ENCODE peak calls at places on chromosomes 7 and 10, in ten cellular contexts. Y is AG08395; K is astrocyte of the spinal cord; H is RCC 7860; O is IMR-90; P is NCI-H1105; L is psoas muscle; M is CD4-positive, alpha-beta T cell; Z is mucosa of gallbladder; W is C1 segment of cervical spinal cord. U is an unnamed sample.

GRCh38 chr10:76577455-76577854 is 1060.2 kb downstream of the KCNMA1 start:
- DNase-seq in Z (no peak), O (no peak), M (no peak), W (no peak), K (no peak), P (no peak), Y (no peak), L (no peak), H (no peak), U (no peak)

GRCh38 chr10:90885176-90885575 is 13.4 kb downstream of the RPP30 start:
- DNase-seq in Y (peak; percentile 68), L (no peak), Z (no peak), M (no peak), P (no peak), K (peak; percentile 70), H (no peak), O (peak; percentile 85), W (no peak), U (no peak)

GRCh38 chr10:79133386-79133785 is 64.6 kb downstream of the ZMIZ1 start:
- DNase-seq in O (no peak), L (no peak), H (no peak), M (no peak), Y (no peak), K (no peak), P (no peak), W (no peak), Z (no peak), U (no peak)

GRCh38 chr7:64314493-64315020 is 796 bp downstream of the ZNF736 start:
- DNase-seq in O (no peak), H (no peak), Z (no peak), L (no peak), M (no peak), P (no peak), W (no peak), K (no peak), Y (no peak), U (no peak)

GRCh38 chr10:1652151-1652550 is 85.2 kb downstream of the ADARB2 start:
- DNase-seq in O (no peak), K (no peak), W (no peak), Z (no peak), Y (no peak), H (no peak), M (no peak), P (no peak), L (no peak), U (no peak)

GRCh38 chr7:79806161-79806734 is 328.4 kb upstream of the GNAI1 start:
- DNase-seq in L (no peak), W (no peak), K (peak; percentile 26), O (peak; percentile 42), P (no peak), Z (no peak), H (no peak), Y (peak; percentile 10), M (no peak), U (no peak)

GRCh38 chr10:127919418-127920191 is 12.7 kb downstream of the PTPRE start:
- DNase-seq in Z (no peak), O (peak; percentile 37), L (no peak), M (no peak), Y (peak; percentile 79), W (no peak), K (peak; percentile 77), H (peak; percentile 81), P (no peak), U (no peak)

GRCh38 chr7:1407883-1408282 is 51.4 kb downstream of the MICALL2 start:
- DNase-seq in H (no peak), O (no peak), L (no peak), Y (no peak), K (no peak), M (no peak), Z (no peak), P (peak; percentile 61), W (no peak), U (no peak)

GRCh38 chr10:69731184-69731583 is 70.5 kb upstream of the COL13A1 start:
- DNase-seq in H (peak; percentile 23), Z (no peak), L (no peak), P (no peak), W (no peak), M (no peak), K (peak; percentile 90), Y (peak; percentile 47), O (peak; percentile 91), U (no peak)

GRCh38 chr7:124781418-124781817 is 15.8 kb upstream of the GPR37 start:
- DNase-seq in M (no peak), P (no peak), Z (no peak), O (peak; percentile 8), W (no peak), L (no peak), K (no peak), Y (no peak), H (no peak), U (no peak)

GRCh38 chr10:44352316-44353127 is 32.4 kb downstream of the CXCL12 start:
- DNase-seq in H (no peak), K (peak; percentile 3), Z (peak; percentile 32), P (no peak), W (no peak), O (peak; percentile 80), Y (peak; percentile 56), L (peak; percentile 56), M (no peak), U (no peak)